ENCODE peak calls at places on chromosomes 7 and 10, in eight cellular contexts. One of them, this sample, is unnamed.

GRCh38 chr10:99579971-99580370 is 40.3 kb downstream of the SLC25A28 start:
- DNase-seq in activated T-cell treated with anti-CD3 and anti-CD28 coated beads, Interleukin-2, amount 50 U/mL, for 48 hours: no peak
- DNase-seq in neuronal stem cell: no peak
- DNase-seq in cardiac muscle cell: no peak
- DNase-seq in NCI-H2081: no peak
- DNase-seq in mucosa of gallbladder: no peak
- DNase-seq in stromal cell of bone marrow: no peak
- DNase-seq in stimulated activated CD4-positive, alpha-beta T cell treated with anti-CD3 and anti-CD28 coated beads, Interleukin-1b, Interleukin-23, amount 100 ng/mL, for 24 hours: no peak
- DNase-seq in this sample: no peak

GRCh38 chr7:139561-140243 is 52.7 kb upstream of the FAM20C start:
- DNase-seq in activated T-cell treated with anti-CD3 and anti-CD28 coated beads, Interleukin-2, amount 50 U/mL, for 48 hours: no peak
- DNase-seq in neuronal stem cell: no peak
- DNase-seq in cardiac muscle cell: no peak
- DNase-seq in NCI-H2081: no peak
- DNase-seq in mucosa of gallbladder: peak; percentile 6
- DNase-seq in stromal cell of bone marrow: no peak
- DNase-seq in stimulated activated CD4-positive, alpha-beta T cell treated with anti-CD3 and anti-CD28 coated beads, Interleukin-1b, Interleukin-23, amount 100 ng/mL, for 24 hours: no peak
- DNase-seq in this sample: no peak

GRCh38 chr10:104127411-104127810 is 5.4 kb downstream of the SFR1 start:
- DNase-seq in activated T-cell treated with anti-CD3 and anti-CD28 coated beads, Interleukin-2, amount 50 U/mL, for 48 hours: peak; percentile 25
- DNase-seq in neuronal stem cell: peak; percentile 8
- DNase-seq in cardiac muscle cell: no peak
- DNase-seq in NCI-H2081: no peak
- DNase-seq in mucosa of gallbladder: no peak
- DNase-seq in stromal cell of bone marrow: no peak
- DNase-seq in stimulated activated CD4-positive, alpha-beta T cell treated with anti-CD3 and anti-CD28 coated beads, Interleukin-1b, Interleukin-23, amount 100 ng/mL, for 24 hours: no peak
- DNase-seq in this sample: no peak

GRCh38 chr7:99729501-99730261 is 5.3 kb downstream of the CYP3A7 start:
- DNase-seq in activated T-cell treated with anti-CD3 and anti-CD28 coated beads, Interleukin-2, amount 50 U/mL, for 48 hours: no peak
- DNase-seq in neuronal stem cell: no peak
- DNase-seq in cardiac muscle cell: no peak
- DNase-seq in NCI-H2081: no peak
- DNase-seq in mucosa of gallbladder: peak; percentile 37
- DNase-seq in stromal cell of bone marrow: no peak
- DNase-seq in stimulated activated CD4-positive, alpha-beta T cell treated with anti-CD3 and anti-CD28 coated beads, Interleukin-1b, Interleukin-23, amount 100 ng/mL, for 24 hours: no peak
- DNase-seq in this sample: no peak

GRCh38 chr7:140674356-140674800 is 1.6 kb downstream of the ADCK2 start:
- DNase-seq in activated T-cell treated with anti-CD3 and anti-CD28 coated beads, Interleukin-2, amount 50 U/mL, for 48 hours: no peak
- DNase-seq in neuronal stem cell: no peak
- DNase-seq in cardiac muscle cell: no peak
- DNase-seq in NCI-H2081: no peak
- DNase-seq in mucosa of gallbladder: no peak
- DNase-seq in stromal cell of bone marrow: no peak
- DNase-seq in stimulated activated CD4-positive, alpha-beta T cell treated with anti-CD3 and anti-CD28 coated beads, Interleukin-1b, Interleukin-23, amount 100 ng/mL, for 24 hours: no peak
- DNase-seq in this sample: peak; percentile 50

GRCh38 chr7:26688936-26689506 is 175.4 kb downstream of the SKAP2 start:
- DNase-seq in activated T-cell treated with anti-CD3 and anti-CD28 coated beads, Interleukin-2, amount 50 U/mL, for 48 hours: no peak
- DNase-seq in neuronal stem cell: no peak
- DNase-seq in cardiac muscle cell: no peak
- DNase-seq in NCI-H2081: no peak
- DNase-seq in mucosa of gallbladder: no peak
- DNase-seq in stromal cell of bone marrow: no peak
- DNase-seq in stimulated activated CD4-positive, alpha-beta T cell treated with anti-CD3 and anti-CD28 coated beads, Interleukin-1b, Interleukin-23, amount 100 ng/mL, for 24 hours: no peak
- DNase-seq in this sample: no peak

GRCh38 chr7:45662540-45663166 is 88.5 kb downstream of the ADCY1 start:
- DNase-seq in activated T-cell treated with anti-CD3 and anti-CD28 coated beads, Interleukin-2, amount 50 U/mL, for 48 hours: no peak
- DNase-seq in neuronal stem cell: no peak
- DNase-seq in cardiac muscle cell: no peak
- DNase-seq in NCI-H2081: no peak
- DNase-seq in mucosa of gallbladder: peak; percentile 4
- DNase-seq in stromal cell of bone marrow: no peak
- DNase-seq in stimulated activated CD4-positive, alpha-beta T cell treated with anti-CD3 and anti-CD28 coated beads, Interleukin-1b, Interleukin-23, amount 100 ng/mL, for 24 hours: no peak
- DNase-seq in this sample: peak; percentile 28

GRCh38 chr10:89625041-89625765 is 19.8 kb downstream of the PANK1 start:
- DNase-seq in activated T-cell treated with anti-CD3 and anti-CD28 coated beads, Interleukin-2, amount 50 U/mL, for 48 hours: no peak
- DNase-seq in neuronal stem cell: no peak
- DNase-seq in cardiac muscle cell: no peak
- DNase-seq in NCI-H2081: no peak
- DNase-seq in mucosa of gallbladder: no peak
- DNase-seq in stromal cell of bone marrow: no peak
- DNase-seq in stimulated activated CD4-positive, alpha-beta T cell treated with anti-CD3 and anti-CD28 coated beads, Interleukin-1b, Interleukin-23, amount 100 ng/mL, for 24 hours: no peak
- DNase-seq in this sample: no peak

GRCh38 chr7:100506356-100506930 is 22.7 kb downstream of the NYAP1 start:
- DNase-seq in activated T-cell treated with anti-CD3 and anti-CD28 coated beads, Interleukin-2, amount 50 U/mL, for 48 hours: no peak
- DNase-seq in neuronal stem cell: no peak
- DNase-seq in cardiac muscle cell: no peak
- DNase-seq in NCI-H2081: no peak
- DNase-seq in mucosa of gallbladder: no peak
- DNase-seq in stromal cell of bone marrow: no peak
- DNase-seq in stimulated activated CD4-positive, alpha-beta T cell treated with anti-CD3 and anti-CD28 coated beads, Interleukin-1b, Interleukin-23, amount 100 ng/mL, for 24 hours: no peak
- DNase-seq in this sample: peak; percentile 37